ENCODE peak calls at places on chromosomes 6 and 20, in ten cellular contexts. J is iPS DF 6.9; G is activated naive CD4-positive, alpha-beta T cell; Y is T-helper 17 cell; Q is SK-N-DZ; N is H7; U is COR-L47; Z is hepatocyte; L is SHP77 treated with DMSO at 0.1 percent for 48 hours; R is caudate nucleus. C is an unnamed sample.

GRCh38 chr20:3800256-3800877 is 4.3 kb downstream of the CDC25B start:
- DNase-seq in J (no peak), G (no peak), Y (no peak), Q (no peak), N (peak), U (no peak), Z (no peak), L (no peak), R (no peak), C (no peak)

GRCh38 chr6:167676000-167676665 is 150.6 kb upstream of the AFDN start:
- DNase-seq in J (no peak), G (no peak), Y (no peak), Q (no peak), N (no peak), U (no peak), Z (peak), L (no peak), R (no peak), C (no peak)

GRCh38 chr6:36685926-36686667 is 7.6 kb downstream of the CDKN1A start:
- DNase-seq in J (no peak), G (no peak), Y (no peak), Q (no peak), N (no peak), U (no peak), Z (no peak), L (no peak), R (no peak), C (no peak)

GRCh38 chr6:154319231-154319858 is 37.3 kb downstream of the IPCEF1 start:
- DNase-seq in J (no peak), G (no peak), Y (no peak), Q (peak), N (no peak), U (peak), Z (peak), L (no peak), R (no peak), C (peak)

GRCh38 chr6:11854418-11855165 is 76.0 kb upstream of the ADTRP start:
- DNase-seq in J (no peak), G (no peak), Y (no peak), Q (no peak), N (no peak), U (no peak), Z (peak), L (no peak), R (no peak), C (no peak)

GRCh38 chr6:30162265-30163089 is 869 bp upstream of the TRIM15 start:
- DNase-seq in J (no peak), G (no peak), Y (no peak), Q (no peak), N (no peak), U (no peak), Z (no peak), L (no peak), R (no peak), C (no peak)

GRCh38 chr6:139820191-139820590 is 445.7 kb upstream of the CITED2 start:
- DNase-seq in J (no peak), G (no peak), Y (no peak), Q (no peak), N (no peak), U (no peak), Z (peak), L (no peak), R (no peak), C (peak)

GRCh38 chr20:33301192-33301930 is 18.3 kb downstream of the BPIFB1 start:
- DNase-seq in J (no peak), G (no peak), Y (no peak), Q (no peak), N (no peak), U (no peak), Z (no peak), L (no peak), R (no peak), C (no peak)

GRCh38 chr6:42550277-42550676 is 13.6 kb upstream of the UBR2 start:
- DNase-seq in J (no peak), G (no peak), Y (no peak), Q (no peak), N (no peak), U (no peak), Z (no peak), L (no peak), R (no peak), C (no peak)

GRCh38 chr20:10553326-10553984 is 118.3 kb downstream of the SLX4IP start:
- DNase-seq in J (peak), G (no peak), Y (no peak), Q (peak), N (peak), U (peak), Z (peak), L (peak), R (peak), C (peak)

GRCh38 chr6:127482318-127482717 is 23.1 kb upstream of the KIAA0408 start:
- DNase-seq in J (no peak), G (no peak), Y (no peak), Q (no peak), N (no peak), U (no peak), Z (no peak), L (no peak), R (no peak), C (no peak)

GRCh38 chr6:129929433-129929832 is 68.3 kb upstream of the TMEM244 start:
- DNase-seq in J (no peak), G (no peak), Y (no peak), Q (no peak), N (no peak), U (no peak), Z (peak), L (no peak), R (peak), C (peak)

GRCh38 chr6:142698751-142699150 is 246.2 kb downstream of the HIVEP2 start:
- DNase-seq in J (no peak), G (no peak), Y (no peak), Q (no peak), N (peak), U (no peak), Z (no peak), L (no peak), R (no peak), C (no peak)

GRCh38 chr6:148867851-148868250 is 121.0 kb downstream of the UST start:
- DNase-seq in J (no peak), G (no peak), Y (no peak), Q (no peak), N (no peak), U (no peak), Z (no peak), L (no peak), R (no peak), C (no peak)

C was measured in A673.